ENCODE peak calls at places on chromosomes 11 and 22, in eight cellular contexts. W is heart left ventricle, Z is cardiac muscle cell, L is nephron progenitor cell, X is sigmoid colon, V is choroid plexus epithelial cell, T is omental fat pad, A is SK-N-SH. K is an unnamed sample.

GRCh38 chr11:119650251-119650650 is 78.7 kb downstream of the NECTIN1 start:
- DNase-seq in W (no peak), Z (no peak), L (no peak), X (no peak), V (no peak), T (no peak), A (no peak), K (no peak)

GRCh38 chr11:59097113-59097708 is 9.8 kb upstream of the FAM111B start:
- DNase-seq in W (peak; percentile 42), Z (peak; percentile 69), L (peak; percentile 54), X (peak; percentile 72), V (peak; percentile 81), T (peak; percentile 42), A (peak; percentile 34), K (peak; percentile 82)

GRCh38 chr11:8870461-8871282 is 40.3 kb upstream of the AKIP1 start:
- DNase-seq in W (peak; percentile 69), Z (peak; percentile 79), L (peak; percentile 77), X (peak; percentile 79), V (peak; percentile 83), T (no peak), A (peak; percentile 91), K (peak; percentile 40)

GRCh38 chr22:38416621-38417251 is 38.3 kb downstream of the KCNJ4 start:
- DNase-seq in W (peak; percentile 5), Z (no peak), L (no peak), X (peak; percentile 43), V (no peak), T (peak; percentile 13), A (no peak), K (no peak)

GRCh38 chr22:37139762-37140161 is 10.0 kb downstream of the IL2RB start:
- DNase-seq in W (no peak), Z (no peak), L (no peak), X (no peak), V (no peak), T (no peak), A (no peak), K (no peak)

GRCh38 chr11:13384837-13385417 is 78.1 kb downstream of the BTBD10 start:
- DNase-seq in W (no peak), Z (peak; percentile 71), L (peak; percentile 48), X (no peak), V (peak; percentile 74), T (no peak), A (peak; percentile 39), K (peak; percentile 62)

GRCh38 chr11:13007702-13008435 is 1.2 kb upstream of the RASSF10 start:
- DNase-seq in W (no peak), Z (no peak), L (no peak), X (no peak), V (no peak), T (no peak), A (no peak), K (no peak)

GRCh38 chr22:47495102-47495501 is 732.7 kb downstream of the TBC1D22A start:
- DNase-seq in W (no peak), Z (no peak), L (no peak), X (no peak), V (no peak), T (no peak), A (no peak), K (no peak)

GRCh38 chr11:75996523-75997272 is 181.7 kb downstream of the UVRAG start:
- DNase-seq in W (no peak), Z (no peak), L (no peak), X (no peak), V (no peak), T (no peak), A (no peak), K (no peak)

GRCh38 chr11:103035216-103035615 is 56.7 kb downstream of the DCUN1D5 start:
- DNase-seq in W (no peak), Z (no peak), L (no peak), X (no peak), V (no peak), T (no peak), A (no peak), K (no peak)

GRCh38 chr11:103031834-103032233 is 60.1 kb downstream of the DCUN1D5 start:
- DNase-seq in W (no peak), Z (no peak), L (no peak), X (no peak), V (peak; percentile 83), T (no peak), A (no peak), K (no peak)

DNA sequence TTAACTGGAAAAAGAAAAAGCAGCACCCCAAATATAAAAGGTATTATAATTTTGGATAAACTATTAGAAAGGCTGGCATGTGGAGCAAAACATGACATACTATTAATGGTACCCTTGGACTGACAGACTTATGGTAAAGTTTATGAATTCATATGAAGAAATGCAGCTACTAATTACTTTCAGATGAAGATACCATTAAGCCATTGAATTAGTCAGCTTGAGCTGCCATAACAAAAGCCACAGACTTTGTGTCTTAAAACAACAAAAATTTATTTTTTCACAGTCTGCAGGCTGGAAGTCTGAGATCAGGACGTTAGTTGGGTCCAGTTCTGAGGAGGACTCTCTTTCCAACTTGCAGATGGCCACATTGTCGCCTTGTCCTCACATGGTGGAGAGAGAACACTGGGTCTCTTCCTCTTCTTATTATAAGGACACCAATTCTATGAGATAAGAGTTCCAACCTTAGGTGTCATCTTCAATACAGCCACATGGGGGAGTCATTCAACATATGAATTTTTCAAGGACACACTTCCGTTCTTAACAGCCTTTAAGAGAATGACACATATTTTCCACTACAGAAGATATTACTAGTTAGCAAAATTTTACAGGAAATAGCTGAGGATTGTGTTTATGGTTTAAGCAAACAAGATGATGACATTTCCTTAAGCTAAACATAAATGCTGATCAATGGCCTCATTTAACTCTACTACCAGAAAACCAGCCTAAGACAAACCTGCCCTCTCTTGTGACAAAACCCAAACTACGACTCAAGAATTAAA is 56.1 kb downstream of the DCUN1D5 start:
- DNase-seq in W (peak; percentile 24), Z (peak; percentile 88), L (peak; percentile 6), X (no peak), V (peak; percentile 94), T (no peak), A (peak; percentile 43), K (peak; percentile 65)
- TF ChIP-seq CTCF in W (peak; percentile 66), Z (peak; percentile 67), L (peak; percentile 55), X (peak; percentile 44), V (peak; percentile 61), T (peak; percentile 9), A (peak; percentile 70), K (peak; percentile 74)

GRCh38 chr11:69443968-69444364 is 37.5 kb upstream of the LINC01488 start:
- DNase-seq in W (peak; percentile 46), Z (peak; percentile 54), L (no peak), X (no peak), V (peak; percentile 35), T (no peak), A (no peak), K (no peak)
- TF ChIP-seq CTCF in W (no peak), Z (no peak), L (no peak), X (no peak), V (no peak), T (no peak), A (no peak), K (no peak)

GRCh38 chr22:23984430-23984829 is 4.5 kb downstream of the GSTT2 start:
- DNase-seq in W (no peak), Z (peak; percentile 63), L (no peak), X (no peak), V (peak; percentile 35), T (no peak), A (peak; percentile 52), K (no peak)
- TF ChIP-seq CTCF in W (peak; percentile 54), Z (peak; percentile 70), L (no peak), X (no peak), V (peak; percentile 62), T (no peak), A (peak; percentile 65), K (no peak)

GRCh38 chr11:87325490-87325872 is 287.7 kb downstream of the TMEM135 start:
- DNase-seq in W (no peak), Z (no peak), L (no peak), X (no peak), V (no peak), T (no peak), A (peak; percentile 30), K (no peak)
- TF ChIP-seq CTCF in W (no peak), Z (no peak), L (no peak), X (no peak), V (no peak), T (no peak), A (no peak), K (no peak)

GRCh38 chr22:20624161-20624616 is 116.8 kb downstream of the MED15 start:
- DNase-seq in W (no peak), Z (peak; percentile 6), L (no peak), X (no peak), V (peak; percentile 8), T (no peak), A (no peak), K (peak; percentile 87)
- TF ChIP-seq CTCF in W (no peak), Z (no peak), L (no peak), X (no peak), V (no peak), T (no peak), A (no peak), K (no peak)

DNA sequence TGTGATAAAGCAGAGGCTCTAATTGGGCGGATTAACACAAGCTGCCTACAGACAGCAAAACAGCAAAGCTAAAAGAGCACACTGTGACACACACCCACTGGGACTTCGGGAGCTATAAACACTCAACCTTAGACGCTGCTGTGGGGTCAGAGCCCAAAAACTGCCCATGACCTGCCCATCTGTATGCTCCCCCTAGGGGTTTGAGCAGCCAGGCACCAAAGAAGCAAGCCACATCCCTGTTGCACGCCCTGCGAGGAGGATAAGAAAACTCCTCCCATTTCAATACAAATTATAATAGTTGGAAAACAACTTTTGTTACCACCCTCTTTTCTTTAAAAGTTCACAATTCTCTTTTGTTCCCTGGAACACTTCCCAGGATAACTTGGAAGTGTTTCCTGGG is 86.5 kb downstream of the DLG2 start:
- DNase-seq in W (no peak), Z (no peak), L (no peak), X (no peak), V (no peak), T (no peak), A (no peak), K (no peak)
- TF ChIP-seq CTCF in W (peak; percentile 28), Z (no peak), L (no peak), X (no peak), V (no peak), T (no peak), A (no peak), K (no peak)

GRCh38 chr22:48619721-48620120 is 1208.0 kb downstream of the BRD1 start:
- DNase-seq in W (no peak), Z (no peak), L (no peak), X (no peak), V (no peak), T (no peak), A (no peak), K (no peak)

GRCh38 chr22:48627203-48627602 is 1200.5 kb downstream of the BRD1 start:
- DNase-seq in W (no peak), Z (no peak), L (no peak), X (no peak), V (no peak), T (no peak), A (peak; percentile 70), K (peak; percentile 30)

GRCh38 chr22:48621085-48621484 is 1206.6 kb downstream of the BRD1 start:
- DNase-seq in W (no peak), Z (no peak), L (no peak), X (no peak), V (no peak), T (no peak), A (no peak), K (no peak)

GRCh38 chr22:48624401-48624800 is 1203.3 kb downstream of the BRD1 start:
- DNase-seq in W (no peak), Z (no peak), L (no peak), X (no peak), V (no peak), T (no peak), A (no peak), K (no peak)

GRCh38 chr22:48622891-48623545 is 1204.7 kb downstream of the BRD1 start:
- DNase-seq in W (no peak), Z (no peak), L (no peak), X (no peak), V (no peak), T (no peak), A (no peak), K (no peak)
- TF ChIP-seq CTCF in W (no peak), Z (no peak), L (no peak), X (no peak), V (no peak), T (no peak), A (no peak), K (no peak)